ENCODE peak calls at places on chromosomes 6 and 20, in four cellular contexts. I, S, K and P are unnamed samples.

GRCh38 chr6:107132330-107132954 is 17.1 kb upstream of the BEND3 start:
- DNase-seq in S (no peak), K (no peak), I (no peak), P (no peak)

GRCh38 chr6:13559968-13560650 is 14.3 kb upstream of the SIRT5 start:
- DNase-seq in I (no peak), S (no peak), K (no peak), P (no peak)

GRCh38 chr6:44162876-44163625 is 4.4 kb downstream of the CAPN11 start:
- DNase-seq in K (no peak), S (no peak), I (no peak), P (no peak)

GRCh38 chr6:119482850-119483285 is 133.3 kb upstream of the MAN1A1 start:
- DNase-seq in I (no peak), K (peak; percentile 78), S (no peak), P (no peak)

GRCh38 chr6:149385998-149386646 is 13.9 kb upstream of the SUMO4 start:
- DNase-seq in S (no peak), I (no peak), K (no peak), P (no peak)

GRCh38 chr6:46876126-46876525 is 45.6 kb downstream of the ADGRF5 start:
- DNase-seq in I (peak; percentile 74), S (peak; percentile 27), K (peak; percentile 73), P (no peak)

GRCh38 chr6:10559492-10560150 is 38.5 kb downstream of the GCNT2 start:
- DNase-seq in I (no peak), K (no peak), S (no peak), P (no peak)

GRCh38 chr20:36319356-36320260 is 13.5 kb downstream of the DLGAP4 start:
- DNase-seq in K (no peak), S (no peak), I (peak; percentile 22), P (no peak)

GRCh38 chr6:41634657-41635056 is 3.6 kb upstream of the MDFI start:
- DNase-seq in K (peak; percentile 55), S (no peak), I (peak; percentile 57), P (no peak)

GRCh38 chr6:49264909-49265308 is 198.1 kb downstream of the MMUT start:
- DNase-seq in I (no peak), S (no peak), K (no peak), P (no peak)

GRCh38 chr6:27178001-27178730 is 69.3 kb upstream of the PRSS16 start:
- DNase-seq in S (no peak), K (peak; percentile 93), I (peak; percentile 84), P (peak; percentile 71)

GRCh38 chr6:168128631-168129291 is 49.7 kb upstream of the FRMD1 start:
- DNase-seq in I (no peak), K (no peak), S (no peak), P (no peak)

GRCh38 chr6:3540253-3540820 is 83.5 kb upstream of the SLC22A23 start:
- DNase-seq in I (no peak), S (no peak), K (no peak), P (no peak)

GRCh38 chr6:54864272-54864671 is 17.7 kb downstream of the FAM83B start:
- DNase-seq in K (no peak), I (no peak), S (no peak), P (no peak)

GRCh38 chr6:140806431-140806830 is 1326.3 kb upstream of the GJE1 start:
- DNase-seq in S (no peak), K (peak; percentile 68), I (no peak), P (no peak)

GRCh38 chr6:36222924-36223323 is 26.4 kb downstream of the BRPF3 start:
- DNase-seq in K (no peak), S (no peak), I (no peak), P (no peak)

GRCh38 chr6:127516676-127517273 is 2.4 kb downstream of the MTCL3 start:
- DNase-seq in K (peak; percentile 89), I (peak; percentile 74), S (no peak), P (peak; percentile 62)

GRCh38 chr6:13045676-13046075 is 282.7 kb downstream of the TBC1D7 start:
- DNase-seq in K (no peak), I (no peak), S (no peak), P (no peak)

DNA sequence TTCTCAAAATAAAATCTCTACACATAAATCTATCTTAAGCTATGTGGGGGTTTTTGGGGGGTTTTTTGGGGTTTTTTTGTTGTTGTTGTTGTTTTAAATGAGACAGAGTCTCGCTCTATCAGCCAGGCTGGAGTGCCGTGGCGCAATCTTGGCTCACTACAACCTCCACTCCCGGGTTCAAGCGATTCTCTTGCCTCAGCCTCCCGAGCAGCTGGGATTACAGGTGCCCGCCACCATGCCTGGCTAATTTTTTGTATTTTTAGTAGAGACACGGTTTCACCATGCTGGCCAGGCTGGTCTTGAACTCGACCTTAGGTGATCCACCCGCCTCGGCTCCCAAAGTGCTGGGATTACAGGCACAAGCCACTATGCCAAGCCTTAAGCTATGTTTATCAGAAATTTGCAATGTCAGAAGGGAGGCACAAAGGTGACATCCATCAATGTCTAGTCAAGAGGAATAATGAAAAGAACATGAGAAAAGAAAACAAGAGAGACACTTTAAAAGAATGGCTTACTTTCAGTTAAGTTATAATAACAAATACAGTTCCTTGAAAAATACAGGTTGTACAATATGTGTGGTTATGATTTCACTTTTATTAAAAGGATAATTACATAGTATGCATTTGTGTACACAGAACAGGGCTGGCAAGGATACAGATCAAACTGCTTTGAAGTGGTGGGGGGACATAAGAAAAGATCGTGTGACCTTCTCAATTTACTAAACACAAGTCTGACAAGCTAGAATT is 28.6 kb downstream of the SLC23A2 start:
- DNase-seq in S (no peak), K (no peak), I (no peak), P (no peak)
- H4K8ac ChIP-seq in S (no peak overlapping the region), K (no peak overlapping the region), I (no peak overlapping the region), P (no peak overlapping the region)

GRCh38 chr6:138231399-138231886 is 13.2 kb upstream of the PBOV1 start:
- DNase-seq in K (no peak), S (no peak), I (no peak), P (no peak)

GRCh38 chr6:138227316-138227781 is 9.1 kb upstream of the PBOV1 start:
- DNase-seq in S (no peak), K (no peak), I (no peak), P (no peak)

GRCh38 chr6:138229072-138229471 is 10.8 kb upstream of the PBOV1 start:
- DNase-seq in I (no peak), K (no peak), S (no peak), P (no peak)

GRCh38 chr6:138230759-138231398 is 12.6 kb upstream of the PBOV1 start:
- DNase-seq in K (no peak), I (no peak), S (no peak), P (no peak)

GRCh38 chr6:138229663-138230194 is 11.4 kb upstream of the PBOV1 start:
- DNase-seq in I (no peak), K (no peak), S (no peak), P (no peak)
- H4K8ac ChIP-seq in I (no peak overlapping the region), K (no peak overlapping the region), S (no peak overlapping the region), P (peak overlapping the region; percentile 29)

GRCh38 chr20:4123537-4124225 is 108.3 kb upstream of the RNF24 start:
- DNase-seq in S (no peak), K (no peak), I (no peak), P (no peak)
- H4K8ac ChIP-seq in S (no peak overlapping the region), K (no peak overlapping the region), I (no peak overlapping the region), P (no peak overlapping the region)

DNA sequence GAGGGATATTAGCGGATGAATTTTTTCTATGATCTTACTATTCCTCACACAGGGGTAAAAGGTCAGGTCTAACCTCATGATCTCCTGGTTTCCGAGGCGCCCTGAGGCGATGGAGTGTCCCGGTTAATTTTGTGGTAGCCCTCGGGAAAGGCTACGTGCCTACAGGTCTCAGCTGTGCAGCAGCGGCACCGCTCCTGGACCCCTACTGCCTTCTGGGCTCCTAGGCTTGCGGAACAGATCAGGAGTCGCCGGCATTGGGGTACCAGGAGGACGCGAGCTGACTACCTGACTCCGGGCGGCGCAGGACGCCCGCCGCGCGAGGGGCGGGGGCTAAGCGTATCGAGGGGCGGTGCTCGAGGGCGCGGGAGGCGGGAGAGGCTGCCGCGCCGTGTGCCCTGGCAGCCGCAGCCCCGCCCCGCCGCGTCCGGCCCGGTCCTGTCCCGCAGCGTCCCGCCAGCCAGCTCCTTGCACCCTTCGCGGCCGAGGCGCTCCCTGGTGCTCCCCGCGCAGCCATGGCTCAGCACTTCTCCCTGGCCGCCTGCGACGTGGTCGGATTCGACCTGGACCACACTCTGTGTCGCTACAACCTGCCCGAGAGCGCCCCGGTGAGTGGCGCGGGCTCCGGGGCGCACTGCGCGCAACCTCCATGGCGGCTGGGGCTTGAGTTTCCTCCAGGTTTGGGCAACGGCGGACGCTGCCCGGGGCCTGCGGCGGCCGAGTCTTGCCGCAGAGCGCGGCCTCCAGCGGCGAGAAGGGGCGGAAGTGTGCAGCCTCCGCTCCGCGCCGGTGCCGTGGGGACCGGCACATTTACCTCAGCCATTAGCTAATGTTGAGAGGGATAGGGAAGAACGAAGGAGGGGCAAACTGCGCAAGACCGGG is at the start of gene NT5DC1:
- DNase-seq in S (peak; percentile 71), I (peak; percentile 91), K (peak; percentile 90), P (peak; percentile 75)
- H4K8ac ChIP-seq in S (peak within 1 kb of the TSS; percentile 96), I (no peak within 1 kb of the TSS), K (no peak within 1 kb of the TSS), P (peak within 1 kb of the TSS; percentile 90)

GRCh38 chr6:43058511-43058910 is 723 bp downstream of the MRPL2 start:
- DNase-seq in S (no peak), I (no peak), K (no peak), P (no peak)
- H4K8ac ChIP-seq in S (no peak overlapping the region), I (no peak overlapping the region), K (no peak overlapping the region), P (no peak overlapping the region)

GRCh38 chr6:148273962-148274752 is 68.5 kb upstream of the SASH1 start:
- DNase-seq in S (no peak), I (no peak), K (no peak), P (no peak)
- H4K8ac ChIP-seq in S (no peak overlapping the region), I (no peak overlapping the region), K (no peak overlapping the region), P (no peak overlapping the region)

GRCh38 chr6:133989525-133989924 is 36.5 kb downstream of the TBPL1 start:
- DNase-seq in I (no peak), S (no peak), K (no peak), P (no peak)

GRCh38 chr6:133986942-133987341 is 33.9 kb downstream of the TBPL1 start:
- DNase-seq in I (no peak), S (no peak), K (no peak), P (no peak)

GRCh38 chr6:133991096-133991593 is 38.1 kb downstream of the TBPL1 start:
- DNase-seq in K (peak; percentile 39), I (no peak), S (no peak), P (no peak)

GRCh38 chr6:133992992-133993682 is 40.1 kb downstream of the TBPL1 start:
- DNase-seq in I (no peak), S (no peak), K (no peak), P (no peak)

DNA sequence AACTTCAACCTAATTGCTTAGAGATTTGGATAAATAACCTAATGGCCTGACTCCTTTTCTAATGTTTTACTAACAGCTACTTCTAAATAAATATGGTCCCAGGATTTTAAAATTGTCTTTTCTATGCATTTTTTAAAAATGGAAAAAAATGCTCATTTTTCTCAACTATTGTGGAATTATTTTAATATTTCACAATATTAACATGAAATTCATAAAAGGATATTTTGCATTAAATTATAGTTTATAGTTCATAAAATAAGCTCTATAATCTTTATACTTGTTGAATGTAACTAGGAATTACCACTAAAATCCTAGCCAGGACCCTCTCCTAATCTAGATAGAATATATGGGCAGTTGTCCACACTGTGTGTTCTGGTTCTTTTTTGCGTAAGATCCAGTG is 37.3 kb downstream of the TBPL1 start:
- DNase-seq in I (no peak), S (no peak), K (no peak), P (no peak)
- H4K8ac ChIP-seq in I (no peak overlapping the region), S (no peak overlapping the region), K (no peak overlapping the region), P (no peak overlapping the region)

GRCh38 chr20:63846938-63847373 is 14.3 kb upstream of the ABHD16B start:
- DNase-seq in K (no peak), S (no peak), I (no peak), P (no peak)
- H4K8ac ChIP-seq in K (no peak overlapping the region), S (peak overlapping the region; percentile 81), I (no peak overlapping the region), P (no peak overlapping the region)